ENCODE peak calls at places on chromosomes 16 and 17, in eight cellular contexts. Z is upper lobe of left lung; C is effector memory CD4-positive, alpha-beta T cell; V is tibial nerve; D is heart right ventricle; T is PC-3; I is keratinocyte; P is CD4-positive, alpha-beta memory T cell. N is an unnamed sample.
A peak's percentile ranks its signal among the peaks of the same experiment; 100 is the strongest.

GRCh38 chr17:1001640-1002411 is 4.9 kb downstream of the TIMM22 start:
- DNase-seq in T (no peak), Z (peak; percentile 32), I (no peak), D (no peak), V (peak; percentile 43), C (no peak), P (no peak), N (no peak)

GRCh38 chr16:22627043-22627442 is 116.4 kb downstream of the NPIPB5 start:
- DNase-seq in D (no peak), I (no peak), T (no peak), V (no peak), P (no peak), Z (no peak), C (no peak), N (no peak)

GRCh38 chr16:59758848-59759247 is 1024.7 kb upstream of the GOT2 start:
- DNase-seq in V (no peak), I (no peak), P (no peak), T (peak; percentile 38), Z (no peak), D (no peak), C (no peak), N (no peak)

GRCh38 chr17:75771334-75772281 is 6.6 kb upstream of the GALK1 start:
- DNase-seq in D (no peak), Z (no peak), C (no peak), V (no peak), I (no peak), P (no peak), T (peak; percentile 59), N (peak; percentile 18)

GRCh38 chr17:31427684-31428083 is 36.2 kb downstream of the RAB11FIP4 start:
- DNase-seq in V (no peak), C (no peak), I (no peak), D (no peak), Z (no peak), P (no peak), T (peak; percentile 4), N (no peak)

GRCh38 chr17:29589524-29590260 is at the start of gene GIT1:
- DNase-seq in C (peak; percentile 77), D (peak; percentile 84), V (peak; percentile 77), T (peak; percentile 85), I (no peak), Z (peak; percentile 97), P (peak; percentile 85), N (peak; percentile 79)

GRCh38 chr17:78268960-78269892 is 37.8 kb downstream of the TMEM235 start:
- DNase-seq in D (no peak), V (no peak), Z (peak; percentile 85), I (no peak), P (no peak), C (no peak), T (no peak), N (no peak)

GRCh38 chr16:66168777-66169176 is 197.7 kb upstream of the CDH5 start:
- DNase-seq in D (no peak), V (no peak), C (no peak), P (no peak), Z (no peak), I (no peak), T (no peak), N (no peak)

GRCh38 chr17:72778161-72779151 is 314.0 kb downstream of the SLC39A11 start:
- DNase-seq in P (no peak), V (no peak), C (no peak), D (no peak), I (no peak), T (no peak), Z (no peak), N (no peak)

DNA sequence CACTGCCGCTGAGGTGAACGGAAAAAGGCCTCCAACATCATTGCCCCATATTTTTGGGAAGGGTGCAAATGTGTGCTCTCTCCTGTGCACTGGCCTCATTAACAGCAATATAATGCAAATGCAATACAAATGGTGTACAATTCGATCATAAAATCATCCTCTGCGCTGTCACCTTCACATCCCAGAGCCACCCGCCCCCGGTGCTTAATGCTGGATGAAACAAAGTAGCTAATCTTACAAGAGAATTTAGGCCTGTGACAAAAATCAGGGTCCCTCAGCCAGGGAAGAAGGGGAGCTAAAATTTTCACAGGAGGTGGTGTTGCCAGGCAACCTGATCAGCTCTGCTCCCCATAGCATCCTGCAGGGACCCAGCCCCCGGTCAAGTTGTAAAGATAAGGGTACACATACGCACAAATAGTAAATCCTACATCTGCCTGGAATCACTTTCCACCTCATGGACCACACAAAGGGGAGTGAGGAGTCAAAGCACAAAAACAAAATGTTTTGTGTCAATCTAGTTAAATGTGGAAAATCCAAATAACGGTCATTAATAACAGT is 3.0 kb downstream of the TBC1D16 start:
- DNase-seq in C (no peak), Z (no peak), D (no peak), T (no peak), I (no peak), P (no peak), V (no peak), N (no peak)
- H3K4me1 ChIP-seq in C (peaks cover 15% of the 10 kb centered on the region), Z (peaks cover 47% of the 10 kb centered on the region), D (peaks cover 54% of the 10 kb centered on the region), T (peaks cover 49% of the 10 kb centered on the region), I (peaks cover 16% of the 10 kb centered on the region), P (peaks cover 13% of the 10 kb centered on the region), V (peaks cover 78% of the 10 kb centered on the region), N (peaks cover 31% of the 10 kb centered on the region)

GRCh38 chr16:87697256-87697655 is 68.5 kb downstream of the KLHDC4 start:
- DNase-seq in T (no peak), C (no peak), Z (peak; percentile 70), V (no peak), D (no peak), P (no peak), I (no peak), N (no peak)
- H3K36me3 ChIP-seq in T (no peaks in the 10 kb centered on the region), C (no peaks in the 10 kb centered on the region), Z (peaks cover 43% of the 10 kb centered on the region), V (no peaks in the 10 kb centered on the region), D (peaks cover 18% of the 10 kb centered on the region), P (no peaks in the 10 kb centered on the region), I (peaks cover 10% of the 10 kb centered on the region), N (no peaks in the 10 kb centered on the region)

GRCh38 chr16:10566613-10567012 is 13.8 kb downstream of the EMP2 start:
- DNase-seq in V (no peak), Z (no peak), D (no peak), C (no peak), T (no peak), I (no peak), P (no peak), N (no peak)
- H3K4me1 ChIP-seq in V (peaks cover 74% of the 10 kb centered on the region), Z (peaks cover 49% of the 10 kb centered on the region), D (peaks cover 94% of the 10 kb centered on the region), C (no peaks in the 10 kb centered on the region), T (no peaks in the 10 kb centered on the region), I (no peaks in the 10 kb centered on the region), P (no peaks in the 10 kb centered on the region), N (no peaks in the 10 kb centered on the region)

GRCh38 chr16:53305743-53306142 is 128.5 kb upstream of the RBL2 start:
- DNase-seq in D (no peak), P (no peak), Z (no peak), V (no peak), T (no peak), I (no peak), C (no peak), N (no peak)
- H3K36me3 ChIP-seq in D (peaks cover 100% of the 10 kb centered on the region), P (peaks cover 8% of the 10 kb centered on the region), Z (peaks cover 75% of the 10 kb centered on the region), V (peaks cover 4% of the 10 kb centered on the region), T (no peaks in the 10 kb centered on the region), I (peaks cover 17% of the 10 kb centered on the region), C (peaks cover 16% of the 10 kb centered on the region), N (peaks cover 3% of the 10 kb centered on the region)

GRCh38 chr17:2083613-2084128 is 28.8 kb downstream of the HIC1 start:
- DNase-seq in D (no peak), V (no peak), P (no peak), I (no peak), Z (no peak), C (no peak), T (no peak), N (no peak)

GRCh38 chr17:2084766-2085647 is 30.1 kb downstream of the HIC1 start:
- DNase-seq in T (peak; percentile 53), C (no peak), D (peak; percentile 74), I (no peak), P (no peak), V (peak; percentile 74), Z (peak; percentile 66), N (no peak)

GRCh38 chr17:2084129-2084765 is 29.3 kb downstream of the HIC1 start:
- DNase-seq in V (peak; percentile 65), T (peak; percentile 67), C (no peak), P (no peak), Z (no peak), D (peak; percentile 75), I (no peak), N (peak; percentile 69)

GRCh38 chr17:2086306-2086705 is 31.4 kb downstream of the HIC1 start:
- DNase-seq in T (no peak), I (no peak), V (no peak), P (no peak), D (no peak), C (no peak), Z (no peak), N (no peak)

GRCh38 chr17:2085648-2085949 is 30.7 kb downstream of the HIC1 start:
- DNase-seq in I (no peak), P (no peak), Z (no peak), C (no peak), T (no peak), D (peak; percentile 73), V (no peak), N (no peak)
- H3K4me1 ChIP-seq in I (peaks cover 41% of the 10 kb centered on the region), P (peaks cover 44% of the 10 kb centered on the region), Z (peaks cover 79% of the 10 kb centered on the region), C (peaks cover 29% of the 10 kb centered on the region), T (peaks cover 47% of the 10 kb centered on the region), D (peaks cover 88% of the 10 kb centered on the region), V (peaks cover 89% of the 10 kb centered on the region), N (peaks cover 28% of the 10 kb centered on the region)